ENCODE peak calls at places on chromosome 12, in six cellular contexts. H is GM12878, B is K562, S is upper lobe of left lung, F is A549, R is HepG2. X is an unnamed sample.

GRCh38 chr12:34204830-34205285 is 182.6 kb downstream of the ALG10 start:
- ATAC-seq in H (no peak), F (no peak), B (peak), S (no peak), R (no peak), X (no peak)

GRCh38 chr12:2834581-2835491 is at the start of gene NRIP2:
- ATAC-seq in R (no peak), B (no peak), H (no peak), F (no peak), S (peak), X (peak)

GRCh38 chr12:122893208-122894151 is 2.4 kb downstream of the VPS37B start:
- ATAC-seq in H (peak), F (no peak), B (no peak), R (no peak), S (no peak), X (no peak)

GRCh38 chr12:44459569-44459968 is 416.5 kb downstream of the NELL2 start:
- ATAC-seq in F (no peak), B (no peak), R (no peak), H (no peak), S (no peak), X (no peak)

GRCh38 chr12:45547822-45548221 is 181.7 kb upstream of the ARID2 start:
- ATAC-seq in R (no peak), F (no peak), B (peak), S (no peak), H (peak), X (no peak)

GRCh38 chr12:75585309-75585708 is 73.9 kb upstream of the KRR1 start:
- ATAC-seq in H (no peak), S (no peak), B (no peak), F (peak), R (no peak), X (no peak)

GRCh38 chr12:64494998-64495729 is 43.2 kb downstream of the TBK1 start:
- ATAC-seq in B (no peak), R (no peak), H (no peak), S (no peak), F (no peak), X (no peak)

GRCh38 chr12:42469355-42470006 is 120.1 kb downstream of the PRICKLE1 start:
- ATAC-seq in F (peak), S (peak), H (peak), B (peak), R (no peak), X (no peak)

GRCh38 chr12:66500094-66500493 is 178.8 kb downstream of the GRIP1 start:
- ATAC-seq in S (no peak), F (no peak), H (no peak), B (no peak), R (no peak), X (no peak)

GRCh38 chr12:21992823-21993222 is 51.6 kb upstream of the ABCC9 start:
- ATAC-seq in F (no peak), S (peak), H (peak), B (peak), R (no peak), X (no peak)

GRCh38 chr12:25971675-25972035 is 13.2 kb downstream of the RASSF8 start:
- ATAC-seq in F (no peak), S (peak), R (no peak), B (no peak), H (no peak), X (no peak)

GRCh38 chr12:89762498-89763170 is 54.0 kb upstream of the ATP2B1 start:
- ATAC-seq in F (no peak), S (peak), R (no peak), H (peak), B (no peak), X (no peak)

GRCh38 chr12:45577844-45578399 is 151.6 kb upstream of the ARID2 start:
- ATAC-seq in H (peak), B (no peak), S (no peak), F (no peak), R (no peak), X (no peak)

GRCh38 chr12:20757-21156 is 45.8 kb upstream of the IQSEC3 start:
- ATAC-seq in S (peak), B (no peak), R (peak), H (no peak), F (peak), X (no peak)

GRCh38 chr12:97575792-97576191 is 113.2 kb downstream of the RMST start:
- ATAC-seq in F (no peak), R (peak), B (no peak), H (no peak), S (no peak), X (no peak)

GRCh38 chr12:10179871-10180270 is 1.0 kb downstream of the TMEM52B start:
- ATAC-seq in S (no peak), H (no peak), B (no peak), R (no peak), F (no peak), X (no peak)

GRCh38 chr12:104966677-104967076 is 8.6 kb upstream of the SLC41A2 start:
- ATAC-seq in B (no peak), R (no peak), F (no peak), S (no peak), H (peak), X (no peak)

GRCh38 chr12:102781117-102781516 is 135.9 kb downstream of the PAH start:
- ATAC-seq in B (no peak), H (no peak), R (no peak), S (peak), F (no peak), X (peak)

GRCh38 chr12:62715086-62715786 is 219.7 kb downstream of the PPM1H start:
- ATAC-seq in B (no peak), H (no peak), R (no peak), S (no peak), F (peak), X (peak)

GRCh38 chr12:26119391-26119981 is 5.4 kb downstream of the BHLHE41 start:
- ATAC-seq in H (peak), B (peak), S (no peak), F (peak), R (peak), X (no peak)

GRCh38 chr12:131057722-131058515 is 104.2 kb downstream of the ADGRD1 start:
- ATAC-seq in H (no peak), R (no peak), S (no peak), B (no peak), F (no peak), X (no peak)

GRCh38 chr12:39145175-39145999 is 240.0 kb upstream of the CPNE8 start:
- ATAC-seq in H (peak), F (peak), B (no peak), R (peak), S (peak), X (peak)

GRCh38 chr12:77724367-77724957 is 106.2 kb upstream of the NAV3 start:
- ATAC-seq in H (peak), F (peak), S (no peak), R (peak), B (no peak), X (no peak)

GRCh38 chr12:50174971-50175715 is 8.0 kb upstream of the CERS5 start:
- ATAC-seq in R (no peak), F (peak), H (peak), B (peak), S (peak), X (no peak)

GRCh38 chr12:79223761-79224160 is 359.2 kb downstream of the SYT1 start:
- ATAC-seq in S (no peak), B (no peak), F (no peak), R (no peak), H (no peak), X (no peak)

GRCh38 chr12:88716240-88716639 is 136.0 kb upstream of the KITLG start:
- ATAC-seq in H (no peak), S (no peak), F (no peak), B (no peak), R (no peak), X (no peak)

GRCh38 chr12:86179855-86180254 is 76.3 kb downstream of the MGAT4C start:
- ATAC-seq in B (no peak), F (no peak), H (no peak), R (no peak), S (no peak), X (no peak)

GRCh38 chr12:32826807-32827412 is 69.7 kb downstream of the PKP2 start:
- ATAC-seq in F (no peak), B (no peak), S (no peak), H (no peak), R (no peak), X (no peak)

GRCh38 chr12:117921922-117922777 is 46.6 kb downstream of the KSR2 start:
- ATAC-seq in R (no peak), H (no peak), B (no peak), F (no peak), S (no peak), X (no peak)

GRCh38 chr12:75759842-75760260 is 248.4 kb upstream of the KRR1 start:
- ATAC-seq in S (no peak), R (no peak), B (no peak), H (peak), F (peak), X (no peak)

GRCh38 chr12:109679716-109680520 is 33.7 kb upstream of the FAM222A start:
- ATAC-seq in S (no peak), B (no peak), H (no peak), R (no peak), F (no peak), X (no peak)

GRCh38 chr12:109579639-109580038 is 6.0 kb downstream of the MVK start:
- ATAC-seq in H (no peak), B (no peak), R (no peak), F (no peak), S (no peak), X (no peak)

GRCh38 chr12:89370850-89371249 is 18.5 kb upstream of the DUSP6 start:
- ATAC-seq in S (no peak), R (peak), F (peak), B (no peak), H (no peak), X (no peak)

GRCh38 chr12:47881826-47882427 is 22.9 kb downstream of the VDR start:
- ATAC-seq in H (no peak), B (no peak), F (peak), R (no peak), S (peak), X (peak)

GRCh38 chr12:53048780-53049401 is 974 bp upstream of the TNS2 start:
- ATAC-seq in R (peak), B (no peak), F (no peak), S (no peak), H (no peak), X (no peak)

GRCh38 chr12:55717397-55718007 is 1.7 kb downstream of the BLOC1S1 start:
- ATAC-seq in R (no peak), S (no peak), B (no peak), F (no peak), H (peak), X (no peak)

GRCh38 chr12:55716582-55717396 is 943 bp downstream of the BLOC1S1 start:
- ATAC-seq in H (peak), R (no peak), F (peak), S (peak), B (peak), X (peak)

GRCh38 chr12:55713721-55714120 is 2.1 kb upstream of the BLOC1S1 start:
- ATAC-seq in S (no peak), R (no peak), B (no peak), H (no peak), F (no peak), X (no peak)

GRCh38 chr12:55715833-55716581 is at the start of gene BLOC1S1:
- ATAC-seq in F (peak), R (peak), S (peak), B (peak), H (peak), X (peak)

GRCh38 chr12:55715169-55715764 is 579 bp upstream of the BLOC1S1 start:
- ATAC-seq in R (no peak), B (no peak), S (no peak), F (no peak), H (no peak), X (peak)
- TF ChIP-seq EP300 in R (no peak), B (no peak), S (no peak), F (no peak), H (no peak), X (no peak)

DNA sequence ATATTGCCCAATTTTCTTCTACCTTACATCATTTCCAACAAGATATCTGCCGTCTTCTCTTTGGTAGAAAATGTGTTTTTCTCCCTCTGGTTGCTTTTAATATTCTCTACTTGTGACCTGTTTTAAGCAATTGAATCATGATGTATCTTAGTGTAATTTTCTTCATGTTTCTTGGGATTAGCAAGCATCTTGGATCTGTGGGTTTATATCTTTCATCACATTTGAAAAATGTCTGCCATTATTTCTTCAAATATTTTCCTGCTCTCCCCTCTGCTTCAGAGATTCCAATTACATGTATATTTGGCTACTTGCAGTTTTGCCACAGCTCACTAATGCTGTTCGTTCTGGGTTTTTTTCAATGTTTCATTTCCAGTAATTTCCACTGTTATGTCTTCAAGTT is 30.1 kb downstream of the CKAP4 start:
- ATAC-seq in B (no peak), F (no peak), R (no peak), S (no peak), H (no peak), X (no peak)
- TF ChIP-seq EP300 in B (no peak), F (no peak), R (no peak), S (no peak), H (no peak), X (no peak)

GRCh38 chr12:68612675-68613074 is 2.0 kb downstream of the RAP1B start:
- ATAC-seq in R (no peak), F (no peak), B (no peak), H (peak), S (no peak), X (no peak)

GRCh38 chr12:68612245-68612644 is 1.5 kb downstream of the RAP1B start:
- ATAC-seq in B (no peak), F (no peak), S (no peak), H (peak), R (no peak), X (no peak)

GRCh38 chr12:68609955-68610434 is 704 bp upstream of the RAP1B start:
- ATAC-seq in B (no peak), R (no peak), S (peak), F (peak), H (no peak), X (no peak)

GRCh38 chr12:68611094-68611818 is 557 bp downstream of the RAP1B start:
- ATAC-seq in B (peak), H (peak), R (peak), S (peak), F (peak), X (peak)

DNA sequence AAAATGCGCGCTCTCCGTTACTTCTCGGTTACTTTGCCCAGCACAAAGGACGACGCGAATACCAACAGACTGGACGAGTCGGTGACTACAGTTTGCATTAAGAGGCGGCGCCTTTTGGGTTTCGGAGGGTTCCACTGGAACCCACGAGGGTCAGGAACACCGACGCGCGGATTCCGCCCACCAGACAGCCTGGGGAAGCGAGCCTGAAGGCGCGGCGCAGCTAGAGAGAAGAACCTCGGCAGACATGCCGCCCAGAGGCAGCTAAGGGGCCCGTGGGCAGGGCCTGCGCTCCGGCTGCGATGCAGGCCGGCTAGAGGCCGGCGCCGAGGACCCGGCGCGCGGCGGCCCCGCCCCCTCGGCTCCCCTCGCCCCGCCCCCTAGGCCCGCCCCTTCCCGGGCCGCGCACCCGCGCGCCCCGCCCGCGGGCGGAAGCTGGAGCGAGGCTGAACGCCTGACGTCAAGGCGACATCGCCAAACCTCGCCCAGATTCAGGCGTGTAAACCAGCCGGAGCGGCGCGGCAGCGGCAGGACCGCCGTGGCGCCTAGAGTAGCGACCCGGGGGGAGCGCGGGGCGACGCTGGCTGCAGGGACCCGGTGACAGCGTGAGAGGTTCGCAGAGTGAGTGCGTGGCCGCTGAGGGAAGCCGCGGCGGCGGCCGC is at the start of gene RAP1B:
- ATAC-seq in S (peak), F (peak), H (peak), R (peak), B (peak), X (peak)
- TF ChIP-seq EP300 in S (peak), F (no peak), H (no peak), R (no peak), B (no peak), X (no peak)

DNA sequence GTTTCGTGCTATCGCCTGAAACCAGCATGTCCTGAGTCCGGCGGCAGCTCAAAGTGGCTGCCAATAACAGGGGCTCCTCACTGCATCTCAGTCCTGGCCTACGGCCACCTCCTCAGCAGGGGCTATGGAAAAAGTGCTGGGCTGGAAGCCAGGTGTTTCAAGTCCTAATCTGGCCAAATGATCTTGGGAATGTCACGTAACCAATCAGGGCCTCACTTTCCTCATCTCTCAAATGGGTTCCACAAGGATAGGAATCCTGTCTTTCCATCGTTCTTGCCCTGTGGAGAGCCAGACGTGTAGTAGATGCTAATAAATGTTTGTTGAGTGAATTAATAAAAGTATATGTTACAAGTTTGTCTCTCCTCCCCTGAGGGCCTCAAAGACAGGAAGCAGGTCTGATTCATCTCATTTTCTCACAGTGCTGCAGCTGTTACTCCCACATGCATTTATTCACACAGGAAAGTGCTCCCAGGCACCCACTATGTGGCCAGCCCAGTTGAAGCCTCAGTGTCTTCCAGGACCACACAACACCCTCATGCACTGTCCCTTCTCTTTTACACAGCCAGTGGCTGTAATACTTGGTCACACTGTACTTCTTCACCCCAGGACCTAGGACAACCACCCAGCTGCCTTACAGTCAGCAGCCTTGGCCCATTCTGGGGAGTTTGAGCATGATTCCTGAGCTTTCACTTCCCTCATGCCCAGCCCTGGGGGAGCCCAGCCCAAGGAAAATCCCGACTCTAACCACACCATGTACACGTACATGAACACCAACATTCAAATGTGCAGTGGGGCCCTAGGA is 5.0 kb downstream of the CMKLR1 start:
- ATAC-seq in S (peak), H (peak), B (no peak), R (no peak), F (no peak), X (no peak)
- TF ChIP-seq EP300 in S (no peak), H (peak), B (no peak), R (no peak), F (no peak), X (no peak)

DNA sequence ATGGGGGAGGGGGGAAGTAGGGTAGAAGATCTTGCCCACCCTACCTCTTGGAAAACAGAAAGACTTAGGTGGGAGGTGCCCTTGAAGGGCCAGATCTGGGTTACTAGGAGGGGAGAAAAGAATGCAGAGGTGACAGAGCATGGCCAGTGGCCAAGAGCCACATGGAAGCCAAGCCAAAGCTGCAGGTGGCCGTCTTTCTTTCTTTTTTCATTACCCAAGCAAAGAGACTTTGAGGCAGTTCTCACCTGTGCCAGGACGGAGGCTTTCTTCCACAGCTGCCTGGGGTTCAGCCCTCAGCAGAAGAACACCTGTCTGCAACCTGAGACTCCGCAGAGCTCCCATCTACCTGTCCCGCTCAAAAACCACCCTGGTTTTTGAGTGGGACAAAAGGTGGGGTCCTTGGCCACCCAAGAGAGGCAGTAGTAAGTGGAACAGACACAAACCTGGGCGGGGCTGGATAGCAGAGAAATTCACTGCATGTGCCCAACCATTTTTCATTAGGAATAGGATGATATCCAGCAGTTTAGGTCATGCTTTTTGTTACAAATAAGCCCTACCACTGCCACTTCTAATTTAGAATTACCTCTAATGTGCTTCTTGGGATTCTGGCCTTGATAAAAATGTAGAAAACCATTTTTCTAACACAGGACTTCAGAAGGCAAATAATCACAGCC is 116.5 kb downstream of the DYRK2 start:
- ATAC-seq in F (no peak), B (no peak), S (no peak), H (no peak), R (no peak), X (no peak)
- TF ChIP-seq EP300 in F (no peak), B (no peak), S (no peak), H (no peak), R (no peak), X (no peak)

DNA sequence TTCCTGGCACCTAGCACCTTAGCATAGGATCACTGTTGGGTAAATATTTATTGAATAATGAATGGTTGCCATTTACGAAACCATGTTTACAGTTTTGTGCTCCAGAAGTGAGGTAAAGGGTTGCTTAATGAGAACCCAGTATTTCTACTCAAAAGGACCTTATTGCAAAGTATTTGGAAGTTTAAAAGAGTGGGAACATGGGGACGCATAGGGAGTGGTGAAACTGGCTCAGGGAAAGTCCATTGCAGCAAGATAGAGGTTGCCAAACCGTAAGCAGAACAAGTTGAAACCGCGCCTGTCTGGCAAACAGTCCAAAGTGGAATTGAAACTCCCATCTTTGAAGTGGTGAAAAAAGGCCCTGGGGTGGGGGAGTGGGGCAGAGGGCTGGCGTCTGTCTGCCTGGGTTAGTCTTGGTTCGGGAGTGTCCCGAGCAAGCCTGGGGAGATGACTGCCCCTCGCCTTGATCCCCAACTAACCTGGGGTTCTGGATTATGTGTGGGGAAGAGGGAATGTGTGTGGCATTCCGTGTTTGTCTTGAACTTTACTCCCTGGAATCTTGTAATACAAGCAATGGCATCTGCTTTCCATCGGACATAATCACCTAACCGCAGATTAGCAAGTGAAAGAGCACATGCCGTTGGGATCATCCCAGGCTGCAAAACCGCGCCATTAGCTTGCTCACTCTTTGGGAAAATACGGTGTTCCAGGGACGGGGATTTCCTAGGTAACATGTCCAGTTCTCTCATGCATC is 7.2 kb downstream of the ALDH2 start:
- ATAC-seq in B (no peak), F (peak), R (peak), H (peak), S (peak), X (peak)
- TF ChIP-seq EP300 in B (no peak), F (no peak), R (peak), H (peak), S (peak), X (no peak)

X was measured in gastroesophageal sphincter.